ENCODE peak calls at places on chromosomes 3 and 15, in five cellular contexts. V, E, T, W and S are unnamed samples.

GRCh38 chr3:119408243-119408950 is 55.0 kb downstream of the TMEM39A start:
- DNase-seq in V (no peak), E (no peak), T (no peak), W (peak; percentile 12), S (no peak)

GRCh38 chr15:89885611-89886010 is 8.2 kb downstream of the AP3S2 start:
- DNase-seq in V (no peak), E (no peak), T (no peak), W (no peak), S (no peak)

GRCh38 chr3:51391075-51391565 is at the start of gene RBM15B:
- DNase-seq in V (peak; percentile 90), E (peak; percentile 93), T (peak; percentile 83), W (peak; percentile 80), S (peak; percentile 82)

GRCh38 chr3:11591401-11592266 is 52.1 kb downstream of the VGLL4 start:
- DNase-seq in V (peak; percentile 82), E (peak; percentile 53), T (no peak), W (no peak), S (no peak)

GRCh38 chr3:133701435-133702358 is 40.0 kb upstream of the TOPBP1 start:
- DNase-seq in V (no peak), E (no peak), T (no peak), W (no peak), S (no peak)

GRCh38 chr3:167705840-167706239 is 28.9 kb downstream of the PDCD10 start:
- DNase-seq in V (no peak), E (no peak), T (no peak), W (no peak), S (no peak)

GRCh38 chr3:18027161-18027939 is 284.9 kb upstream of the TBC1D5 start:
- DNase-seq in V (no peak), E (no peak), T (no peak), W (no peak), S (no peak)

GRCh38 chr3:194572131-194572789 is 61.0 kb downstream of the TMEM44 start:
- DNase-seq in V (peak; percentile 90), E (no peak), T (peak; percentile 77), W (no peak), S (no peak)

GRCh38 chr15:48936666-48937065 is 27.1 kb downstream of the SHC4 start:
- DNase-seq in V (no peak), E (no peak), T (no peak), W (no peak), S (no peak)

GRCh38 chr3:41026394-41027177 is 172.7 kb upstream of the CTNNB1 start:
- DNase-seq in V (peak; percentile 35), E (no peak), T (peak; percentile 71), W (no peak), S (peak; percentile 11)

GRCh38 chr3:154970796-154971195 is 109.3 kb upstream of the MME start:
- DNase-seq in V (no peak), E (no peak), T (no peak), W (no peak), S (no peak)

GRCh38 chr3:122912772-122913538 is 114.6 kb downstream of the SEMA5B start:
- DNase-seq in V (no peak), E (no peak), T (no peak), W (no peak), S (no peak)

GRCh38 chr3:45163481-45163880 is 17.3 kb upstream of the CDCP1 start:
- DNase-seq in V (no peak), E (no peak), T (no peak), W (no peak), S (no peak)

GRCh38 chr3:24947103-24947502 is 452.5 kb upstream of the THRB start:
- DNase-seq in V (no peak), E (no peak), T (no peak), W (no peak), S (no peak)

GRCh38 chr3:71050133-71050520 is 533.4 kb downstream of the FOXP1 start:
- DNase-seq in V (peak; percentile 63), E (no peak), T (no peak), W (no peak), S (no peak)

GRCh38 chr3:119604878-119605277 is 7.2 kb downstream of the PLA1A start:
- DNase-seq in V (no peak), E (no peak), T (no peak), W (no peak), S (no peak)

GRCh38 chr15:29914441-29915053 is 92.3 kb upstream of the TJP1 start:
- DNase-seq in V (no peak), E (no peak), T (no peak), W (no peak), S (no peak)

GRCh38 chr3:143337387-143337786 is 217.8 kb downstream of the CHST2 start:
- DNase-seq in V (no peak), E (no peak), T (no peak), W (no peak), S (no peak)

GRCh38 chr3:123046262-123046873 is 18.8 kb upstream of the SEMA5B start:
- DNase-seq in V (no peak), E (no peak), T (no peak), W (no peak), S (peak; percentile 33)

GRCh38 chr15:61227269-61228024 is 1.7 kb downstream of the RORA start:
- DNase-seq in V (no peak), E (no peak), T (no peak), W (no peak), S (peak; percentile 10)

GRCh38 chr3:192571197-192571791 is 156.0 kb downstream of the FGF12 start:
- DNase-seq in V (no peak), E (no peak), T (no peak), W (no peak), S (peak; percentile 6)

GRCh38 chr3:106635271-106635670 is 742.0 kb upstream of the CCDC54 start:
- DNase-seq in V (no peak), E (no peak), T (no peak), W (no peak), S (no peak)

GRCh38 chr3:62607287-62608029 is 234.1 kb upstream of the FEZF2 start:
- DNase-seq in V (no peak), E (no peak), T (no peak), W (no peak), S (no peak)

GRCh38 chr3:15043772-15044171 is 21.3 kb downstream of the MRPS25 start:
- DNase-seq in V (no peak), E (no peak), T (no peak), W (no peak), S (no peak)

GRCh38 chr3:141650783-141651182 is 87.3 kb upstream of the RNF7 start:
- DNase-seq in V (no peak), E (no peak), T (no peak), W (no peak), S (no peak)

GRCh38 chr15:39302936-39303335 is 277.9 kb upstream of the THBS1 start:
- DNase-seq in V (no peak), E (no peak), T (no peak), W (no peak), S (no peak)

GRCh38 chr3:55609230-55610100 is 122.4 kb upstream of the WNT5A start:
- DNase-seq in V (no peak), E (no peak), T (no peak), W (no peak), S (no peak)

GRCh38 chr15:70586241-70586640 is 177.1 kb downstream of the UACA start:
- DNase-seq in V (no peak), E (no peak), T (no peak), W (no peak), S (no peak)

GRCh38 chr15:41944313-41944940 is 27.9 kb downstream of the EHD4 start:
- DNase-seq in V (peak; percentile 70), E (no peak), T (no peak), W (no peak), S (no peak)

GRCh38 chr3:122577409-122578028 is at the start of gene PARP15:
- DNase-seq in V (no peak), E (peak; percentile 27), T (no peak), W (no peak), S (no peak)

GRCh38 chr3:46671541-46672348 is 21.7 kb downstream of the ALS2CL start:
- DNase-seq in V (no peak), E (no peak), T (no peak), W (no peak), S (no peak)

GRCh38 chr15:82942691-82943090 is 9.8 kb downstream of the HOMER2 start:
- DNase-seq in V (peak; percentile 16), E (no peak), T (no peak), W (no peak), S (peak; percentile 33)

GRCh38 chr3:113285741-113286140 is 74.4 kb downstream of the BOC start:
- DNase-seq in V (no peak), E (no peak), T (no peak), W (no peak), S (no peak)
- TF ChIP-seq RAD21 in V (no peak), E (no peak), T (no peak), W (no peak), S (no peak)

GRCh38 chr15:98075441-98075840 is 114.9 kb downstream of the ARRDC4 start:
- DNase-seq in V (no peak), E (no peak), T (no peak), W (no peak), S (no peak)

GRCh38 chr15:98076021-98076816 is 115.7 kb downstream of the ARRDC4 start:
- DNase-seq in V (no peak), E (no peak), T (peak; percentile 47), W (no peak), S (no peak)

GRCh38 chr15:98071786-98072185 is 111.3 kb downstream of the ARRDC4 start:
- DNase-seq in V (no peak), E (no peak), T (no peak), W (no peak), S (no peak)

DNA sequence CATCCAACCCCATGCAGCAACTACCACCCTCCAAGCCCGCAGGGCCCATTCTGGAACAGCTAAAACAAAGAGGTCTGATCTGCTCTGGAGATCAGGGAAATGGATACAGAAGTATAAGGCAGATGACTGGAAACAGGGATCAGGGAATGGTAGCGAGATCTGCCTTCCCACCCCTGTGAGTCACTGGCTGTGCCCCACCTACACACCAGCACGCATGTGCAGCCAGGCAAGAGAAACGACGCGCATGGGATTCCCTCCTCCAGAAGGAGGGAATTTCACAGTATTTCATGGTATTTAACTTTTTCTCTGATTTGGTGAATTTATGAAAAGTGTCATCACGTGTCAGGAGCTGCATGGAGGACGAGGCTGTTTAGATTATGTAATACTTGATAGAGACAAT is 116.7 kb downstream of the ARRDC4 start:
- DNase-seq in V (no peak), E (no peak), T (peak; percentile 51), W (no peak), S (no peak)
- TF ChIP-seq CEBPB in V (no peak), E (no peak), T (peak; percentile 19), W (no peak), S (no peak)

GRCh38 chr3:3137526-3137925 is 10.8 kb downstream of the TRNT1 start:
- DNase-seq in V (no peak), E (no peak), T (no peak), W (no peak), S (no peak)
- TF ChIP-seq HDAC2 in V (no peak), E (no peak), T (no peak), W (no peak), S (no peak)

DNA sequence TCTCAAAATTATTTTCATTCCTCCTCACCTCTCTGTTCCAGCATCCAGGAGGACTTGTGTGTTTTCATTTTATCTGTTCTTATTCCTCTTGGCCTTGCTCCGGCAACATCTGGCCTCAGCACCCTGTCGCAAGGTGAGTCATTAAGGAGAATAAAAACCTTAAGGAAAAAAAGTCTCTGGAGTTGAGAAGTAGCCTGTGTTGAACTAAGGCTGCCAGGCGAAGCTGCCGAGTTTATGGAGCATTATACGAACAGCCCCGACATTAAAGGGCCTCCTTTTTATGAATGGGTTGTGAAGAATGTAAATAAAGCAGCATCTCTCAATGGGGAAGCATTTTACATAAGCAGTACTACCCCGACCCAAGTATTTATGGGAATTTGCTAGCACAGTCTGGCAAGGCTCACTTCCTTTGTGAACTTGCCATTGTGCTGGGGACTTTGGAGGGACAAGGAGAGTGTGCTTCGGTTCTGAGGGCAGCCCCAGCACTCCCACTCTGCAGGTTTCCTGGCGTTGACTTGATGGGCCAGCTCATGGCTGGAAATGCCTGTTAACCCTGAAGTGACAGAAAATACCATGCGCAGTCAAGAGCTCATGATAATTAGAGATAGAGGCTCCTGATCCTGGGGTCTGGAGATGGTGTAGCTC is 4.8 kb downstream of the BAHD1 start:
- DNase-seq in V (no peak), E (no peak), T (no peak), W (no peak), S (no peak)
- TF ChIP-seq RAD21 in V (no peak), E (no peak), T (no peak), W (no peak), S (no peak)